ENCODE peak calls at places on chromosomes 3 and 15, in five cellular contexts. V is uterus, Q is Peyer's patch, C is A549, D is breast epithelium. O is an unnamed sample.

GRCh38 chr3:96836153-96836915 is 21.9 kb downstream of the EPHA6 start:
- DNase-seq in Q (no peak), V (no peak), C (no peak), D (no peak), O (no peak)

GRCh38 chr3:54621181-54621580 is 306.7 kb downstream of the LRTM1 start:
- DNase-seq in Q (no peak), V (no peak), C (no peak), D (no peak), O (no peak)

GRCh38 chr3:10145685-10146084 is 4.1 kb downstream of the VHL start:
- DNase-seq in C (no peak), Q (no peak), D (no peak), V (no peak), O (no peak)

GRCh38 chr3:39144748-39145380 is 8.5 kb downstream of the CSRNP1 start:
- DNase-seq in C (no peak), V (no peak), Q (no peak), D (no peak), O (peak; percentile 79)

GRCh38 chr15:32778391-32779176 is 60.8 kb downstream of the GREM1 start:
- DNase-seq in C (no peak), Q (no peak), D (no peak), V (no peak), O (no peak)

GRCh38 chr3:186643493-186643892 is 3.3 kb downstream of the FETUB start:
- DNase-seq in C (no peak), Q (no peak), D (no peak), V (no peak), O (no peak)

GRCh38 chr15:31405200-31405929 is 78.7 kb downstream of the KLF13 start:
- DNase-seq in Q (no peak), D (no peak), V (no peak), C (peak; percentile 37), O (no peak)

GRCh38 chr15:70036585-70037343 is 61.0 kb downstream of the TLE3 start:
- DNase-seq in Q (peak; percentile 90), C (no peak), D (no peak), V (no peak), O (no peak)

GRCh38 chr3:173617490-173617889 is 219.9 kb downstream of the NLGN1 start:
- DNase-seq in C (no peak), Q (no peak), V (no peak), D (no peak), O (no peak)

GRCh38 chr3:71580636-71581215 is 2.8 kb downstream of the FOXP1 start:
- DNase-seq in D (no peak), V (no peak), C (no peak), Q (no peak), O (no peak)

GRCh38 chr15:69713726-69714559 is 261.3 kb downstream of the RPLP1 start:
- DNase-seq in D (no peak), C (no peak), Q (peak; percentile 86), V (no peak), O (no peak)

GRCh38 chr3:184563941-184564684 is 2.5 kb downstream of the EPHB3 start:
- DNase-seq in V (no peak), Q (no peak), C (no peak), D (no peak), O (no peak)

GRCh38 chr3:149339931-149340309 is 6.5 kb upstream of the TM4SF18 start:
- DNase-seq in C (peak; percentile 98), D (peak; percentile 84), V (peak; percentile 72), Q (peak; percentile 57), O (peak; percentile 93)

GRCh38 chr3:19526071-19526470 is 377.8 kb downstream of the KCNH8 start:
- DNase-seq in V (no peak), C (no peak), D (no peak), Q (no peak), O (no peak)

GRCh38 chr15:35479423-35479822 is 66.5 kb downstream of the DPH6 start:
- DNase-seq in C (no peak), V (no peak), D (no peak), Q (no peak), O (no peak)

GRCh38 chr15:87849181-87849580 is 407.4 kb downstream of the NTRK3 start:
- DNase-seq in D (no peak), C (no peak), V (no peak), Q (no peak), O (no peak)

GRCh38 chr3:142027295-142027694 is 122.0 kb downstream of the TFDP2 start:
- DNase-seq in C (no peak), D (no peak), Q (no peak), V (no peak), O (no peak)

GRCh38 chr3:27568393-27568792 is 84.2 kb upstream of the SLC4A7 start:
- DNase-seq in D (peak; percentile 78), V (peak; percentile 42), C (no peak), Q (peak; percentile 60), O (peak; percentile 94)

GRCh38 chr15:90611157-90611556 is 81.4 kb downstream of the CRTC3 start:
- DNase-seq in Q (no peak), C (no peak), D (no peak), V (no peak), O (peak; percentile 62)

GRCh38 chr15:63232943-63233342 is 43.5 kb downstream of the RAB8B start:
- DNase-seq in V (no peak), C (no peak), Q (no peak), D (no peak), O (no peak)

GRCh38 chr3:195931582-195932273 is 23.4 kb upstream of the TNK2 start:
- DNase-seq in V (no peak), Q (peak; percentile 43), D (no peak), C (no peak), O (peak; percentile 59)

GRCh38 chr3:29083607-29084120 is 197.2 kb upstream of the RBMS3 start:
- DNase-seq in Q (no peak), D (no peak), C (no peak), V (no peak), O (no peak)

GRCh38 chr15:22863356-22863755 is 24.9 kb downstream of the NIPA2 start:
- DNase-seq in V (no peak), Q (no peak), D (no peak), C (no peak), O (no peak)

GRCh38 chr3:67329358-67329757 is 325.1 kb downstream of the SUCLG2 start:
- DNase-seq in C (no peak), Q (no peak), V (no peak), D (no peak), O (no peak)

GRCh38 chr3:29639621-29640290 is 358.9 kb downstream of the RBMS3 start:
- DNase-seq in Q (no peak), C (no peak), V (no peak), D (no peak), O (no peak)

GRCh38 chr3:108552267-108553159 is 36.7 kb downstream of the CIP2A start:
- DNase-seq in C (peak; percentile 53), Q (no peak), V (no peak), D (no peak), O (no peak)

GRCh38 chr3:55518451-55518850 is 31.3 kb upstream of the WNT5A start:
- DNase-seq in V (no peak), D (no peak), Q (no peak), C (no peak), O (no peak)

GRCh38 chr3:10516835-10517465 is 11.6 kb upstream of the ATP2B2 start:
- DNase-seq in C (no peak), V (no peak), Q (peak; percentile 17), D (no peak), O (peak; percentile 78)

GRCh38 chr3:48467110-48467454 is 20.5 kb downstream of the ATRIP start:
- DNase-seq in C (no peak), D (no peak), V (no peak), Q (no peak), O (no peak)

DNA sequence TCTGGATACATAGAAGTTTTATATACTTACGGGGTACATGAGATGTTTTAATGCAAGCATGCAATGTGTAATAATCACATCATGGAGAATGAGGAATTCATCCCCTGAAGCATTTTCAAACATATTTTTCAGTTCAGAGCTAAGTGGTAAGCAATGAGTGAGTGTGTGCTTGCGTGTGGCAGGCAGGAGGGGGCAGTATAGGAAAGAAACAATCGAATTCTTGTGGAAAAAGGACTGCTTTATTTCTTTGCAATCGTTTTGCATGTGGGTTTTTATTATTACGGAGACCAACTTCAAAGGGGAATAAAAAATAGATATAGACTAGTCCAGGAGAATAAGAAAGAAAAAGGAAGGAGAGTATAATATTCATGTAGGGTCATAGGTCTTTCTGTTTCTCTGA is 271.6 kb downstream of the CHL1 start:
- DNase-seq in D (no peak), V (no peak), C (peak; percentile 1), Q (no peak), O (no peak)
- TF ChIP-seq CTCF in D (no peak), V (peak; percentile 18), C (peak; percentile 7), Q (peak; percentile 25), O (no peak)

DNA sequence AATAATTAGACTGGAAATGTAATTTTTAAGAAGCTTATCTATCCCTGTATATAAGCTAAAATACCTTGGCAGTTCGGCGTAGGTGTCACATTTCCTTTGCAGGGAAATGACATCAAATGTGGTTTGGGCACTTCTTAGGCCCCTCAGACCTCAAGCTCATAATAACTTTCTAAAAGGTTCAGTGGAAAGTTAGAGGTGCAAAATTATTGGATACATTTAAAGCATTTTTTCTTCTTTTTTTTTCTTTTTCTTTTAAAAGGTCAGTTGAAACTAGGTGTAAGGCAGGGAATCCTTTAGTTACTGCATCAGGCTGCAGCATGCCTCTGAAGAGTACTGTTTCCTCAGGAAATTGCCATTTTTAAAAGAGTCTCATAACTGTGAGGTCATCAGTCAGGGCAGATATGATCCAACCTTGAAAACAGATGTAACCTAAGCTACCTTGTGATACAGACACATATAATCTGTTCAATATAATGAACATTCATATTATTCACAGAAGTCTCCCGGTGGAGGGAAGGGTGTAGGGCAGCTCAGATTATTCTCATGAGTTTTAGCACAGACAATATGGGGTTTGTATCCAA is 4.8 kb downstream of the SACM1L start:
- DNase-seq in Q (no peak), V (no peak), C (no peak), D (no peak), O (no peak)
- TF ChIP-seq POLR2A in Q (no peak), V (no peak), C (no peak), D (no peak), O (no peak)

DNA sequence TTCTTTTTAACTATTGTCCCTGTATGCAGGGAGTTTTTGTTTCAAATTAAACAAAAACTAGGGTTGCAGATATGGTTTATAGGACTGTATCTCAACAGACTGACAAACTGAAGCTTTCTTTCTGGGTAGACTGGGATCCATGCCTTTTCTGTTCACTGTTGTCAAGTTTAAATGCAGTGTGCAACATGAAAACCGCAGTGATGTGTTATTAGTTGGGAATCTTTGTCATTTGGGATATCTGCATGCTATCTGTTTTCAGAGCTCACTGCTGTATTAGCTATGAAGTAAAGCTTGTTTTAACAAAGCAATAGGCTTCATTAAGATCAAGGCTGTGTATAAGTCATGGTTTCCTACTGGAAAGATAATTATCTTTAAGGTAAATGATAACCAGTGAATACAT is 21.4 kb upstream of the MCF2L2 start:
- DNase-seq in V (no peak), C (no peak), D (no peak), Q (no peak), O (no peak)
- H3K4me3 ChIP-seq in V (no peak overlapping the region), C (no peak overlapping the region), D (peak overlapping the region; percentile 14), Q (no peak overlapping the region), O (no peak overlapping the region)

GRCh38 chr3:170003881-170004356 is 33.9 kb upstream of the GPR160 start:
- DNase-seq in Q (no peak), V (no peak), D (no peak), C (no peak), O (no peak)

GRCh38 chr3:170000051-170000450 is 33.4 kb downstream of the SEC62 start:
- DNase-seq in V (no peak), Q (no peak), D (no peak), C (no peak), O (no peak)

GRCh38 chr3:170002829-170003228 is 35.0 kb upstream of the GPR160 start:
- DNase-seq in V (no peak), C (no peak), D (no peak), Q (no peak), O (no peak)

GRCh38 chr3:169999433-169999832 is 32.8 kb downstream of the SEC62 start:
- DNase-seq in V (no peak), D (no peak), Q (no peak), C (no peak), O (no peak)

GRCh38 chr3:170002231-170002630 is 35.6 kb upstream of the GPR160 start:
- DNase-seq in V (no peak), Q (no peak), C (no peak), D (no peak), O (no peak)
- TF ChIP-seq CTCF in V (no peak), Q (no peak), C (no peak), D (no peak), O (no peak)

O was measured in lower leg skin.